ENCODE peak calls at places on chromosomes 11 and 22, in seven cellular contexts. E is cardiac fibroblast, V is brain pericyte, Q is head of caudate nucleus, W is EH, A is T-cell, Y is B cell. P is an unnamed sample.

GRCh38 chr22:27108425-27109114 is 451.2 kb downstream of the MIAT start:
- DNase-seq in E (peak), V (no peak), Q (no peak), W (no peak), A (no peak), Y (no peak), P (no peak)

GRCh38 chr11:65654375-65655349 is 8.1 kb downstream of the RELA start:
- DNase-seq in E (no peak), V (no peak), Q (no peak), W (no peak), A (no peak), Y (peak), P (no peak)

GRCh38 chr22:23240639-23241389 is 60.5 kb downstream of the BCR start:
- DNase-seq in E (peak), V (no peak), Q (no peak), W (peak), A (no peak), Y (peak), P (no peak)

GRCh38 chr22:30969532-30970355 is 679 bp downstream of the TUG1 start:
- DNase-seq in E (peak), V (no peak), Q (peak), W (peak), A (peak), Y (no peak), P (no peak)

GRCh38 chr11:32297629-32298028 is 137.7 kb downstream of the WT1 start:
- DNase-seq in E (peak), V (no peak), Q (peak), W (peak), A (no peak), Y (no peak), P (peak)

GRCh38 chr11:86214710-86215109 is 29.8 kb upstream of the EED start:
- DNase-seq in E (no peak), V (no peak), Q (no peak), W (no peak), A (no peak), Y (peak), P (no peak)

GRCh38 chr11:34986883-34987525 is 70.6 kb downstream of the PDHX start:
- DNase-seq in E (no peak), V (no peak), Q (no peak), W (no peak), A (no peak), Y (no peak), P (peak)

GRCh38 chr11:13258855-13259254 is 18.7 kb upstream of the BMAL1 start:
- DNase-seq in E (no peak), V (no peak), Q (no peak), W (no peak), A (no peak), Y (no peak), P (no peak)

GRCh38 chr11:126863294-126863997 is 137.1 kb downstream of the KIRREL3 start:
- DNase-seq in E (no peak), V (no peak), Q (no peak), W (no peak), A (no peak), Y (no peak), P (no peak)

GRCh38 chr22:35802885-35803284 is 85.2 kb downstream of the APOL5 start:
- DNase-seq in E (no peak), V (no peak), Q (no peak), W (no peak), A (no peak), Y (no peak), P (no peak)

GRCh38 chr11:70467196-70468085 is 69.1 kb downstream of the CTTN start:
- DNase-seq in E (peak), V (no peak), Q (peak), W (peak), A (no peak), Y (peak), P (peak)

GRCh38 chr11:118820412-118821357 is 29.7 kb upstream of the DDX6 start:
- DNase-seq in E (peak), V (no peak), Q (peak), W (no peak), A (no peak), Y (peak), P (no peak)

GRCh38 chr11:17403977-17404759 is 15.7 kb upstream of the KCNJ11 start:
- DNase-seq in E (peak), V (no peak), Q (no peak), W (no peak), A (no peak), Y (no peak), P (peak)

GRCh38 chr11:40376346-40376745 is 1083.1 kb downstream of the LRRC4C start:
- DNase-seq in E (no peak), V (no peak), Q (no peak), W (no peak), A (no peak), Y (no peak), P (no peak)

GRCh38 chr11:12243511-12243910 is 133.1 kb downstream of the MICAL2 start:
- DNase-seq in E (no peak), V (no peak), Q (peak), W (no peak), A (no peak), Y (no peak), P (peak)

GRCh38 chr11:59778122-59778521 is 22.9 kb downstream of the STX3 start:
- DNase-seq in E (no peak), V (no peak), Q (peak), W (no peak), A (no peak), Y (no peak), P (no peak)

GRCh38 chr11:83071641-83072591 is at the start of gene RAB30:
- DNase-seq in E (peak), V (peak), Q (peak), W (peak), A (peak), Y (peak), P (peak)

GRCh38 chr11:128180446-128181089 is 406.8 kb downstream of the ETS1 start:
- DNase-seq in E (peak), V (peak), Q (no peak), W (peak), A (no peak), Y (no peak), P (no peak)

GRCh38 chr11:119470316-119471266 is 47.6 kb upstream of the THY1 start:
- DNase-seq in E (peak), V (no peak), Q (no peak), W (peak), A (no peak), Y (no peak), P (no peak)

GRCh38 chr11:41578421-41579047 is 119.1 kb upstream of the LRRC4C start:
- DNase-seq in E (no peak), V (no peak), Q (no peak), W (peak), A (no peak), Y (no peak), P (no peak)

GRCh38 chr11:15910761-15911160 is 445.6 kb downstream of the SOX6 start:
- DNase-seq in E (no peak), V (no peak), Q (no peak), W (no peak), A (no peak), Y (no peak), P (no peak)

GRCh38 chr11:46006418-46007070 is 84.1 kb downstream of the LARGE2 start:
- DNase-seq in E (peak), V (peak), Q (no peak), W (peak), A (no peak), Y (peak), P (no peak)

GRCh38 chr22:30444632-30445437 is 19.3 kb downstream of the MTFP1 start:
- DNase-seq in E (peak), V (no peak), Q (peak), W (peak), A (peak), Y (peak), P (no peak)

GRCh38 chr11:117618956-117619355 is 178.1 kb downstream of the DSCAML1 start:
- DNase-seq in E (no peak), V (no peak), Q (no peak), W (no peak), A (no peak), Y (no peak), P (peak)

GRCh38 chr11:86553322-86553721 is 119.1 kb downstream of the ME3 start:
- DNase-seq in E (no peak), V (no peak), Q (no peak), W (no peak), A (no peak), Y (no peak), P (no peak)

GRCh38 chr11:109783842-109784241 is 309.4 kb upstream of the ZC3H12C start:
- DNase-seq in E (no peak), V (no peak), Q (no peak), W (no peak), A (no peak), Y (no peak), P (no peak)

GRCh38 chr11:62928011-62928410 is 6.8 kb upstream of the CHRM1 start:
- DNase-seq in E (no peak), V (no peak), Q (no peak), W (no peak), A (no peak), Y (no peak), P (no peak)

GRCh38 chr22:24037851-24038765 is 27.0 kb downstream of the CABIN1 start:
- DNase-seq in E (no peak), V (no peak), Q (no peak), W (no peak), A (peak), Y (no peak), P (no peak)